ENCODE peak calls at places on chromosomes 11 and 22, in five cellular contexts. J, M, T, B and D are unnamed samples.

GRCh38 chr22:35425971-35426800 is 26.2 kb downstream of the MCM5 start:
- DNase-seq in J (no peak), M (no peak), T (no peak), B (no peak), D (no peak)

GRCh38 chr11:11391169-11391568 is 38.1 kb upstream of the CSNK2A3 start:
- DNase-seq in J (no peak), M (no peak), T (no peak), B (no peak), D (no peak)

GRCh38 chr22:44192098-44192810 is 11.5 kb downstream of the PARVG start:
- DNase-seq in J (no peak), M (no peak), T (no peak), B (no peak), D (peak; percentile 59)

GRCh38 chr11:132422725-132423124 is 1052.3 kb downstream of the NTM start:
- DNase-seq in J (no peak), M (no peak), T (no peak), B (no peak), D (no peak)

GRCh38 chr22:17966403-17966717 is 58.0 kb downstream of the MICAL3 start:
- DNase-seq in J (no peak), M (no peak), T (no peak), B (no peak), D (no peak)

GRCh38 chr11:111283945-111284481 is 14.3 kb upstream of the POU2AF3 start:
- DNase-seq in J (no peak), M (no peak), T (no peak), B (peak; percentile 58), D (no peak)

GRCh38 chr11:19603771-19604170 is 108.9 kb upstream of the NAV2 start:
- DNase-seq in J (no peak), M (no peak), T (no peak), B (no peak), D (no peak)

GRCh38 chr22:27170491-27170890 is 513.1 kb downstream of the MIAT start:
- DNase-seq in J (peak; percentile 19), M (no peak), T (no peak), B (peak; percentile 13), D (peak; percentile 45)

GRCh38 chr11:77074205-77074604 is 7.4 kb downstream of the CAPN5 start:
- DNase-seq in J (no peak), M (no peak), T (no peak), B (no peak), D (no peak)

GRCh38 chr11:121299417-121299816 is 6.8 kb downstream of the SC5D start:
- DNase-seq in J (no peak), M (no peak), T (no peak), B (no peak), D (no peak)

GRCh38 chr11:132589802-132590201 is 942.5 kb downstream of the OPCML start:
- DNase-seq in J (no peak), M (no peak), T (no peak), B (no peak), D (no peak)

GRCh38 chr11:111229604-111230003 is 15.9 kb upstream of the POU2AF2 start:
- DNase-seq in J (no peak), M (no peak), T (no peak), B (no peak), D (no peak)

GRCh38 chr22:27241430-27242110 is 560.0 kb downstream of the MN1 start:
- DNase-seq in J (no peak), M (no peak), T (no peak), B (no peak), D (no peak)

GRCh38 chr11:86696004-86696403 is 23.6 kb upstream of the ME3 start:
- DNase-seq in J (no peak), M (no peak), T (no peak), B (no peak), D (no peak)

GRCh38 chr11:38339835-38340440 is 1741.9 kb upstream of the RAG2 start:
- DNase-seq in J (no peak), M (no peak), T (no peak), B (no peak), D (no peak)

GRCh38 chr11:74909363-74909762 is 39.5 kb downstream of the XRRA1 start:
- DNase-seq in J (no peak), M (no peak), T (no peak), B (no peak), D (no peak)

GRCh38 chr22:46640293-46640692 is 20.1 kb downstream of the GRAMD4 start:
- DNase-seq in J (no peak), M (no peak), T (no peak), B (no peak), D (no peak)

GRCh38 chr11:62556872-62557631 is 10.4 kb upstream of the AHNAK start:
- DNase-seq in J (no peak), M (peak; percentile 85), T (no peak), B (no peak), D (no peak)

GRCh38 chr22:26364066-26365015 is 64.7 kb upstream of the ASPHD2 start:
- DNase-seq in J (peak; percentile 26), M (peak; percentile 49), T (peak; percentile 53), B (peak; percentile 58), D (no peak)

GRCh38 chr11:95415837-95416288 is 184.9 kb upstream of the SESN3 start:
- DNase-seq in J (no peak), M (no peak), T (no peak), B (no peak), D (no peak)

GRCh38 chr22:46067159-46068111 is 82.9 kb upstream of the PPARA start:
- DNase-seq in J (no peak), M (no peak), T (no peak), B (no peak), D (peak; percentile 57)

GRCh38 chr22:21688706-21689381 is 23.0 kb downstream of the PPIL2 start:
- DNase-seq in J (no peak), M (no peak), T (no peak), B (no peak), D (no peak)

GRCh38 chr11:60872952-60873524 is 5.7 kb downstream of the ZP1 start:
- DNase-seq in J (peak; percentile 49), M (no peak), T (no peak), B (no peak), D (peak; percentile 48)

GRCh38 chr11:27234043-27234668 is 128.9 kb downstream of the CCDC34 start:
- DNase-seq in J (peak; percentile 52), M (no peak), T (peak; percentile 27), B (peak; percentile 38), D (no peak)

GRCh38 chr11:27754035-27755017 is 54.1 kb upstream of the BDNF start:
- DNase-seq in J (no peak), M (peak; percentile 34), T (no peak), B (no peak), D (no peak)

GRCh38 chr11:62844154-62844553 is 4.8 kb upstream of the WDR74 start:
- DNase-seq in J (no peak), M (no peak), T (no peak), B (no peak), D (no peak)

GRCh38 chr22:23115825-23116494 is 25.8 kb downstream of the RSPH14 start:
- DNase-seq in J (no peak), M (no peak), T (no peak), B (no peak), D (no peak)

DNA sequence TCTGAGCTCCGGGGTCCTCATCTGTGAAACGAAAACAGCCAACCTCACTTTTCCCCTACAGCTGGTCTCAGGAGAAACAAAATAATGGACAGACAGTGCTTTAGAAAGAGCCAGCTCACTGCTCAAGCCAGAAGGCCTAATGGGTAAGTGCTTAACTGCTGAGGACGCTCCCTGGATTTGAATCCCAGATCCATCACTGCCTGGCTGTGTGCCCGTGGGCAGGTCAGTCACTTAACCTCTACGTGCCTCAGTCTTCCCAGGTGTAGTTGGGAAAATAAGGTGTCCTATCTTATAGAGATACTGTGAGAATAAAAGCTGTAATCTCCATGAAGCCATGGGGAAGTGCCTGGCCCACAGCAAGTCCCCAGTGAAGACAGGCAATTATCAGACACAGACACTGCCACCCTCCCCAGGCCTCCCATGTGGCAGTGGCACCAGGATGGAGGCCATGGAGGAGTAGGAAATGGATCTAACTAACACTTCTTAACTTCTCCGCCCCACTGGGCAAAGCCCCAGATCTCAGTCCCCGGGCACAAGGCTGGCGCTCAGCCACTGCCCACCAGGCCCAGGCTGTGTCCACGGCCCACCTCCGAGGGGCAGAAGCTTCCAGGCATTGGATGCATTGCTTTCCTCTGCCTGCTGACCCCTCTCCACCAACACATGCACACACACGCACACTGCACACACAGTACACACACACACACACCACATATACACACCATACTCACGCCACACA is 9.2 kb downstream of the TP53I11 start:
- DNase-seq in J (no peak), M (no peak), T (no peak), B (no peak), D (no peak)
- H3K4me1 ChIP-seq in J (peaks cover 11% of the 10 kb centered on the region), M (peaks cover 14% of the 10 kb centered on the region), T (peaks cover 80% of the 10 kb centered on the region), B (no peaks in the 10 kb centered on the region), D (no peaks in the 10 kb centered on the region)

DNA sequence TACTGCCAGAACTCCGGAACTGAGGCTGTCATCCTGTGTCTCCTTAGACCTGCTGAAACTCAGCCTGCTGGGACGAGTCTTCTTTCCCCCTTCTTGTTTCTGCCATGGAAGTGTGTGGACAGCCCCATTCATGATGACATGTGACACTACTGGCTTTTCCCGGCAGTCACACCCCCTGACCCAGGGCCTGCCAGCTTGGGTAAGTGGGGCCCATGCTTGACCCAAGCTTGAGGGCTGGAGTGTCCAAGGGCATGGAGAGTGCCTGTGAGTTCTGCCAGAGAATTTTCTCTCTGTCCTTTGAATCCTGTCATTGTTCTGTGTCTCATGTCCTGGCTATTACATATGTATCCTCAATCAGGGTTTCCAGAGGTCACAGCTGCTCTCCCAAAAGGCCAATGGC is 73.1 kb downstream of the KIAA1671 start:
- DNase-seq in J (no peak), M (no peak), T (no peak), B (no peak), D (no peak)
- H3K27ac ChIP-seq in J (no peak overlapping the region), M (no peak overlapping the region), T (peak overlapping the region; percentile 77), B (peak overlapping the region; percentile 64), D (peak overlapping the region; percentile 20)

GRCh38 chr11:130499828-130500227 is 51.4 kb downstream of the ADAMTS15 start:
- DNase-seq in J (no peak), M (no peak), T (no peak), B (no peak), D (no peak)

DNA sequence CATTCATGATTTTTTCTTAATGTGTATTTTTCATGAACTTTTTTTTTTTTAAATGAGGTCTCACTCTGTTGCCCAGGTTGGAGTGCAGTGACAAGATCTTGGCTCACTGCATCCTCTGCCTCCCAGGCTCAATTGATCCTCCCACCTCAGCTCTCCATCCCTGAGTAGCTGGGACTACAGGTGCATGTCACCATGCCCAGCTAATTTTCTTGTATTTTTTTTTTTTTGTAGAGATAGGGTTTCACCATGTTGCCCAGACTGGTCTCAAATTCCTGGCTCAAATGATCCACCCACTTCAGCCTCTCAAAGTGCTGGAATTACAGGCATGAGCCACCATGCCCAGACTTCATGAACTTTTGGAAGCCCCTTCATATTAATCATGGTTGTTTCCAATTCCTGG is 49.7 kb downstream of the ADAMTS15 start:
- DNase-seq in J (no peak), M (no peak), T (no peak), B (no peak), D (no peak)
- H3K4me3 ChIP-seq in J (no peak overlapping the region), M (no peak overlapping the region), T (no peak overlapping the region), B (no peak overlapping the region), D (no peak overlapping the region)

DNA sequence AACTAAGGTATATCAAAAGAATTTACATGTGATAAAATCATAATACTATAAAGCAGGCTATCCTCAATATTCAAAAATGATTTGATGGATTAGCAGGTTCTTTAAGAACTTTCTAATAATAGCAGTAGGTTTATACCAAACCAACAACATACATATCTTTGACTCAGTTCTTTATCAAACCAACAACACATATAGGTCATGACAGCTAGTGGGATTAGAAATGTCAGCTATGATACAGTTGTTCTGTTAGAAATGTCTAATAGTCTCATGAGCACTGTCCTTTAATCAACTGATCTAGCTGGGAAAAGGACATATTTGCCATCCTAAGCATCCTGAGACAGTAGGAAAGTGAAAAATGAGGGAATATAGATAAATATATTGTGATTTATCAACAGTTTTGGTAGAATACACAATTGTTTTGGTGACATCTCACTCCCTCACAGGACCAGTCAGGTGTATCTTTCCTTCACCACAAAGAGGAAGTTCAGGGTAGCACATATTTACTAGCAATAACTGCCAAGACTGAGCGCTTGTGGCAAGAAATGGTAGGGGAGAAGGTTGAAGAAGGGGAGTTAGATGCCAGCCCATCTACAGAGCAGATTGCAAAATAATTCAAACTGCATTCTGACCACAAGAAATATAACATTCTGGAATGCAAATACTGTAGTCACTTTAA is 90.8 kb upstream of the APOA1 start:
- DNase-seq in J (no peak), M (peak; percentile 62), T (no peak), B (no peak), D (no peak)
- H3K4me1 ChIP-seq in J (peaks cover 45% of the 10 kb centered on the region), M (peaks cover 100% of the 10 kb centered on the region), T (peaks cover 51% of the 10 kb centered on the region), B (no peaks in the 10 kb centered on the region), D (peaks cover 16% of the 10 kb centered on the region)